ENCODE peak calls at places on chromosomes 2 and 18, in ten cellular contexts. One of them, this sample, is unnamed.

GRCh38 chr2:176657391-176657790 is 388.1 kb downstream of the MTX2 start:
- ATAC-seq in gastroesophageal sphincter: no peak
- ATAC-seq in SK-N-SH treated with all-trans-retinoic acid at 6 μM for 48 hours: peak
- ATAC-seq in psoas muscle: no peak
- ATAC-seq in aorta: no peak
- ATAC-seq in natural killer cell treated with Interleukin-12 subunit alpha and Interleukin-12 subunit beta and Interleukin-15 and Interleukin-18, amount 100 ng/mL, for 72 hours: no peak
- ATAC-seq in upper lobe of left lung: no peak
- ATAC-seq in CD4-positive, CD25-positive, alpha-beta regulatory T cell: no peak
- ATAC-seq in CD4-positive, alpha-beta T cell: no peak
- ATAC-seq in left lung: no peak
- ATAC-seq in this sample: no peak

GRCh38 chr2:156986339-156986988 is 271.0 kb upstream of the GALNT5 start:
- ATAC-seq in SK-N-SH treated with all-trans-retinoic acid at 6 μM for 48 hours: no peak
- ATAC-seq in CD4-positive, alpha-beta T cell: no peak
- ATAC-seq in upper lobe of left lung: no peak
- ATAC-seq in CD4-positive, CD25-positive, alpha-beta regulatory T cell: no peak
- ATAC-seq in psoas muscle: no peak
- ATAC-seq in aorta: peak
- ATAC-seq in left lung: no peak
- ATAC-seq in natural killer cell treated with Interleukin-12 subunit alpha and Interleukin-12 subunit beta and Interleukin-15 and Interleukin-18, amount 100 ng/mL, for 72 hours: no peak
- ATAC-seq in gastroesophageal sphincter: no peak
- ATAC-seq in this sample: no peak

GRCh38 chr2:43634604-43635306 is 2.3 kb upstream of the PLEKHH2 start:
- ATAC-seq in CD4-positive, CD25-positive, alpha-beta regulatory T cell: no peak
- ATAC-seq in CD4-positive, alpha-beta T cell: no peak
- ATAC-seq in psoas muscle: no peak
- ATAC-seq in aorta: no peak
- ATAC-seq in SK-N-SH treated with all-trans-retinoic acid at 6 μM for 48 hours: peak
- ATAC-seq in natural killer cell treated with Interleukin-12 subunit alpha and Interleukin-12 subunit beta and Interleukin-15 and Interleukin-18, amount 100 ng/mL, for 72 hours: no peak
- ATAC-seq in left lung: peak
- ATAC-seq in gastroesophageal sphincter: no peak
- ATAC-seq in upper lobe of left lung: no peak
- ATAC-seq in this sample: no peak

GRCh38 chr2:103875111-103875510 is 978.8 kb upstream of the POU3F3 start:
- ATAC-seq in CD4-positive, CD25-positive, alpha-beta regulatory T cell: no peak
- ATAC-seq in left lung: no peak
- ATAC-seq in natural killer cell treated with Interleukin-12 subunit alpha and Interleukin-12 subunit beta and Interleukin-15 and Interleukin-18, amount 100 ng/mL, for 72 hours: no peak
- ATAC-seq in CD4-positive, alpha-beta T cell: no peak
- ATAC-seq in gastroesophageal sphincter: no peak
- ATAC-seq in SK-N-SH treated with all-trans-retinoic acid at 6 μM for 48 hours: no peak
- ATAC-seq in psoas muscle: no peak
- ATAC-seq in upper lobe of left lung: no peak
- ATAC-seq in aorta: no peak
- ATAC-seq in this sample: no peak

GRCh38 chr18:60215432-60215831 is 157.1 kb downstream of the MC4R start:
- ATAC-seq in CD4-positive, alpha-beta T cell: no peak
- ATAC-seq in SK-N-SH treated with all-trans-retinoic acid at 6 μM for 48 hours: no peak
- ATAC-seq in psoas muscle: no peak
- ATAC-seq in natural killer cell treated with Interleukin-12 subunit alpha and Interleukin-12 subunit beta and Interleukin-15 and Interleukin-18, amount 100 ng/mL, for 72 hours: no peak
- ATAC-seq in upper lobe of left lung: no peak
- ATAC-seq in left lung: no peak
- ATAC-seq in gastroesophageal sphincter: no peak
- ATAC-seq in CD4-positive, CD25-positive, alpha-beta regulatory T cell: no peak
- ATAC-seq in aorta: no peak
- ATAC-seq in this sample: no peak

GRCh38 chr2:42762155-42762554 is 1.8 kb downstream of the OXER1 start:
- ATAC-seq in aorta: no peak
- ATAC-seq in left lung: no peak
- ATAC-seq in gastroesophageal sphincter: no peak
- ATAC-seq in SK-N-SH treated with all-trans-retinoic acid at 6 μM for 48 hours: no peak
- ATAC-seq in psoas muscle: no peak
- ATAC-seq in CD4-positive, alpha-beta T cell: no peak
- ATAC-seq in natural killer cell treated with Interleukin-12 subunit alpha and Interleukin-12 subunit beta and Interleukin-15 and Interleukin-18, amount 100 ng/mL, for 72 hours: no peak
- ATAC-seq in CD4-positive, CD25-positive, alpha-beta regulatory T cell: no peak
- ATAC-seq in upper lobe of left lung: no peak
- ATAC-seq in this sample: no peak

GRCh38 chr2:134181219-134181618 is 72.7 kb upstream of the MGAT5 start:
- ATAC-seq in CD4-positive, CD25-positive, alpha-beta regulatory T cell: peak
- ATAC-seq in upper lobe of left lung: no peak
- ATAC-seq in psoas muscle: no peak
- ATAC-seq in CD4-positive, alpha-beta T cell: peak
- ATAC-seq in SK-N-SH treated with all-trans-retinoic acid at 6 μM for 48 hours: no peak
- ATAC-seq in aorta: no peak
- ATAC-seq in left lung: peak
- ATAC-seq in natural killer cell treated with Interleukin-12 subunit alpha and Interleukin-12 subunit beta and Interleukin-15 and Interleukin-18, amount 100 ng/mL, for 72 hours: peak
- ATAC-seq in gastroesophageal sphincter: no peak
- ATAC-seq in this sample: peak

GRCh38 chr2:98911376-98912154 is 24.5 kb downstream of the CRACDL start:
- ATAC-seq in SK-N-SH treated with all-trans-retinoic acid at 6 μM for 48 hours: no peak
- ATAC-seq in upper lobe of left lung: peak
- ATAC-seq in CD4-positive, alpha-beta T cell: no peak
- ATAC-seq in gastroesophageal sphincter: no peak
- ATAC-seq in natural killer cell treated with Interleukin-12 subunit alpha and Interleukin-12 subunit beta and Interleukin-15 and Interleukin-18, amount 100 ng/mL, for 72 hours: no peak
- ATAC-seq in left lung: peak
- ATAC-seq in CD4-positive, CD25-positive, alpha-beta regulatory T cell: no peak
- ATAC-seq in psoas muscle: no peak
- ATAC-seq in aorta: no peak
- ATAC-seq in this sample: peak

GRCh38 chr2:36562973-36563532 is 34.9 kb downstream of the FEZ2 start:
- ATAC-seq in psoas muscle: no peak
- ATAC-seq in CD4-positive, CD25-positive, alpha-beta regulatory T cell: no peak
- ATAC-seq in left lung: no peak
- ATAC-seq in SK-N-SH treated with all-trans-retinoic acid at 6 μM for 48 hours: no peak
- ATAC-seq in CD4-positive, alpha-beta T cell: no peak
- ATAC-seq in upper lobe of left lung: no peak
- ATAC-seq in gastroesophageal sphincter: no peak
- ATAC-seq in natural killer cell treated with Interleukin-12 subunit alpha and Interleukin-12 subunit beta and Interleukin-15 and Interleukin-18, amount 100 ng/mL, for 72 hours: no peak
- ATAC-seq in aorta: no peak
- ATAC-seq in this sample: no peak

GRCh38 chr2:10196275-10196892 is 73.8 kb downstream of the RRM2 start:
- ATAC-seq in natural killer cell treated with Interleukin-12 subunit alpha and Interleukin-12 subunit beta and Interleukin-15 and Interleukin-18, amount 100 ng/mL, for 72 hours: peak
- ATAC-seq in SK-N-SH treated with all-trans-retinoic acid at 6 μM for 48 hours: peak
- ATAC-seq in psoas muscle: no peak
- ATAC-seq in gastroesophageal sphincter: no peak
- ATAC-seq in left lung: peak
- ATAC-seq in CD4-positive, alpha-beta T cell: no peak
- ATAC-seq in upper lobe of left lung: no peak
- ATAC-seq in CD4-positive, CD25-positive, alpha-beta regulatory T cell: no peak
- ATAC-seq in aorta: no peak
- ATAC-seq in this sample: no peak

GRCh38 chr2:207338220-207338607 is 172.5 kb upstream of the KLF7 start:
- ATAC-seq in CD4-positive, CD25-positive, alpha-beta regulatory T cell: no peak
- ATAC-seq in gastroesophageal sphincter: no peak
- ATAC-seq in left lung: no peak
- ATAC-seq in SK-N-SH treated with all-trans-retinoic acid at 6 μM for 48 hours: no peak
- ATAC-seq in upper lobe of left lung: no peak
- ATAC-seq in CD4-positive, alpha-beta T cell: peak
- ATAC-seq in psoas muscle: no peak
- ATAC-seq in natural killer cell treated with Interleukin-12 subunit alpha and Interleukin-12 subunit beta and Interleukin-15 and Interleukin-18, amount 100 ng/mL, for 72 hours: no peak
- ATAC-seq in aorta: no peak
- ATAC-seq in this sample: peak

GRCh38 chr2:46167406-46167805 is 129.8 kb upstream of the EPAS1 start:
- ATAC-seq in CD4-positive, CD25-positive, alpha-beta regulatory T cell: no peak
- ATAC-seq in CD4-positive, alpha-beta T cell: no peak
- ATAC-seq in upper lobe of left lung: no peak
- ATAC-seq in SK-N-SH treated with all-trans-retinoic acid at 6 μM for 48 hours: no peak
- ATAC-seq in psoas muscle: no peak
- ATAC-seq in natural killer cell treated with Interleukin-12 subunit alpha and Interleukin-12 subunit beta and Interleukin-15 and Interleukin-18, amount 100 ng/mL, for 72 hours: no peak
- ATAC-seq in aorta: no peak
- ATAC-seq in left lung: no peak
- ATAC-seq in gastroesophageal sphincter: no peak
- ATAC-seq in this sample: no peak

GRCh38 chr2:45497355-45497754 is 113.7 kb downstream of the SRBD1 start:
- ATAC-seq in SK-N-SH treated with all-trans-retinoic acid at 6 μM for 48 hours: no peak
- ATAC-seq in psoas muscle: no peak
- ATAC-seq in CD4-positive, alpha-beta T cell: no peak
- ATAC-seq in natural killer cell treated with Interleukin-12 subunit alpha and Interleukin-12 subunit beta and Interleukin-15 and Interleukin-18, amount 100 ng/mL, for 72 hours: no peak
- ATAC-seq in gastroesophageal sphincter: no peak
- ATAC-seq in upper lobe of left lung: no peak
- ATAC-seq in CD4-positive, CD25-positive, alpha-beta regulatory T cell: no peak
- ATAC-seq in left lung: peak
- ATAC-seq in aorta: no peak
- ATAC-seq in this sample: peak

GRCh38 chr2:235856151-235856819 is 311.9 kb downstream of the GBX2 start:
- ATAC-seq in upper lobe of left lung: peak
- ATAC-seq in aorta: peak
- ATAC-seq in SK-N-SH treated with all-trans-retinoic acid at 6 μM for 48 hours: no peak
- ATAC-seq in CD4-positive, alpha-beta T cell: no peak
- ATAC-seq in psoas muscle: no peak
- ATAC-seq in CD4-positive, CD25-positive, alpha-beta regulatory T cell: no peak
- ATAC-seq in gastroesophageal sphincter: no peak
- ATAC-seq in natural killer cell treated with Interleukin-12 subunit alpha and Interleukin-12 subunit beta and Interleukin-15 and Interleukin-18, amount 100 ng/mL, for 72 hours: peak
- ATAC-seq in left lung: no peak
- ATAC-seq in this sample: no peak

GRCh38 chr2:224909885-224910517 is 132.3 kb downstream of the DOCK10 start:
- ATAC-seq in CD4-positive, CD25-positive, alpha-beta regulatory T cell: peak
- ATAC-seq in upper lobe of left lung: peak
- ATAC-seq in CD4-positive, alpha-beta T cell: peak
- ATAC-seq in psoas muscle: no peak
- ATAC-seq in natural killer cell treated with Interleukin-12 subunit alpha and Interleukin-12 subunit beta and Interleukin-15 and Interleukin-18, amount 100 ng/mL, for 72 hours: peak
- ATAC-seq in SK-N-SH treated with all-trans-retinoic acid at 6 μM for 48 hours: peak
- ATAC-seq in left lung: peak
- ATAC-seq in gastroesophageal sphincter: peak
- ATAC-seq in aorta: peak
- ATAC-seq in this sample: peak

GRCh38 chr2:86671304-86671981 is 47.8 kb upstream of the RNF103 start:
- ATAC-seq in upper lobe of left lung: no peak
- ATAC-seq in CD4-positive, alpha-beta T cell: no peak
- ATAC-seq in natural killer cell treated with Interleukin-12 subunit alpha and Interleukin-12 subunit beta and Interleukin-15 and Interleukin-18, amount 100 ng/mL, for 72 hours: no peak
- ATAC-seq in CD4-positive, CD25-positive, alpha-beta regulatory T cell: no peak
- ATAC-seq in aorta: peak
- ATAC-seq in psoas muscle: no peak
- ATAC-seq in left lung: peak
- ATAC-seq in gastroesophageal sphincter: peak
- ATAC-seq in SK-N-SH treated with all-trans-retinoic acid at 6 μM for 48 hours: no peak
- ATAC-seq in this sample: no peak

GRCh38 chr18:68085251-68085650 is 568.7 kb upstream of the DSEL start:
- ATAC-seq in natural killer cell treated with Interleukin-12 subunit alpha and Interleukin-12 subunit beta and Interleukin-15 and Interleukin-18, amount 100 ng/mL, for 72 hours: no peak
- ATAC-seq in left lung: no peak
- ATAC-seq in aorta: no peak
- ATAC-seq in SK-N-SH treated with all-trans-retinoic acid at 6 μM for 48 hours: no peak
- ATAC-seq in upper lobe of left lung: no peak
- ATAC-seq in gastroesophageal sphincter: no peak
- ATAC-seq in CD4-positive, alpha-beta T cell: no peak
- ATAC-seq in psoas muscle: no peak
- ATAC-seq in CD4-positive, CD25-positive, alpha-beta regulatory T cell: no peak
- ATAC-seq in this sample: no peak

GRCh38 chr2:9964334-9964980 is 13.0 kb downstream of the GRHL1 start:
- ATAC-seq in upper lobe of left lung: no peak
- ATAC-seq in CD4-positive, alpha-beta T cell: no peak
- ATAC-seq in gastroesophageal sphincter: no peak
- ATAC-seq in SK-N-SH treated with all-trans-retinoic acid at 6 μM for 48 hours: no peak
- ATAC-seq in left lung: no peak
- ATAC-seq in CD4-positive, CD25-positive, alpha-beta regulatory T cell: no peak
- ATAC-seq in natural killer cell treated with Interleukin-12 subunit alpha and Interleukin-12 subunit beta and Interleukin-15 and Interleukin-18, amount 100 ng/mL, for 72 hours: no peak
- ATAC-seq in aorta: no peak
- ATAC-seq in psoas muscle: no peak
- ATAC-seq in this sample: no peak

GRCh38 chr2:43038034-43038719 is 188.2 kb downstream of the ZFP36L2 start:
- ATAC-seq in SK-N-SH treated with all-trans-retinoic acid at 6 μM for 48 hours: peak
- ATAC-seq in CD4-positive, CD25-positive, alpha-beta regulatory T cell: no peak
- ATAC-seq in aorta: no peak
- ATAC-seq in psoas muscle: no peak
- ATAC-seq in upper lobe of left lung: no peak
- ATAC-seq in natural killer cell treated with Interleukin-12 subunit alpha and Interleukin-12 subunit beta and Interleukin-15 and Interleukin-18, amount 100 ng/mL, for 72 hours: no peak
- ATAC-seq in CD4-positive, alpha-beta T cell: no peak
- ATAC-seq in gastroesophageal sphincter: no peak
- ATAC-seq in left lung: no peak
- ATAC-seq in this sample: no peak

GRCh38 chr2:153474407-153474806 is 4.2 kb downstream of the RPRM start:
- ATAC-seq in gastroesophageal sphincter: no peak
- ATAC-seq in aorta: no peak
- ATAC-seq in CD4-positive, CD25-positive, alpha-beta regulatory T cell: no peak
- ATAC-seq in left lung: no peak
- ATAC-seq in CD4-positive, alpha-beta T cell: no peak
- ATAC-seq in psoas muscle: no peak
- ATAC-seq in upper lobe of left lung: no peak
- ATAC-seq in SK-N-SH treated with all-trans-retinoic acid at 6 μM for 48 hours: no peak
- ATAC-seq in natural killer cell treated with Interleukin-12 subunit alpha and Interleukin-12 subunit beta and Interleukin-15 and Interleukin-18, amount 100 ng/mL, for 72 hours: no peak
- ATAC-seq in this sample: no peak

GRCh38 chr2:240565267-240566202 is 2.7 kb upstream of the RNPEPL1 start:
- ATAC-seq in SK-N-SH treated with all-trans-retinoic acid at 6 μM for 48 hours: peak
- ATAC-seq in psoas muscle: no peak
- ATAC-seq in gastroesophageal sphincter: no peak
- ATAC-seq in natural killer cell treated with Interleukin-12 subunit alpha and Interleukin-12 subunit beta and Interleukin-15 and Interleukin-18, amount 100 ng/mL, for 72 hours: peak
- ATAC-seq in left lung: peak
- ATAC-seq in aorta: peak
- ATAC-seq in upper lobe of left lung: peak
- ATAC-seq in CD4-positive, CD25-positive, alpha-beta regulatory T cell: peak
- ATAC-seq in CD4-positive, alpha-beta T cell: peak
- ATAC-seq in this sample: peak

GRCh38 chr2:66577331-66578041 is 142.6 kb downstream of the MEIS1 start:
- ATAC-seq in CD4-positive, alpha-beta T cell: no peak
- ATAC-seq in natural killer cell treated with Interleukin-12 subunit alpha and Interleukin-12 subunit beta and Interleukin-15 and Interleukin-18, amount 100 ng/mL, for 72 hours: no peak
- ATAC-seq in CD4-positive, CD25-positive, alpha-beta regulatory T cell: no peak
- ATAC-seq in SK-N-SH treated with all-trans-retinoic acid at 6 μM for 48 hours: no peak
- ATAC-seq in aorta: peak
- ATAC-seq in psoas muscle: no peak
- ATAC-seq in left lung: peak
- ATAC-seq in gastroesophageal sphincter: peak
- ATAC-seq in upper lobe of left lung: peak
- ATAC-seq in this sample: no peak

GRCh38 chr18:24153397-24153796 is 14.5 kb downstream of the CABYR start:
- ATAC-seq in SK-N-SH treated with all-trans-retinoic acid at 6 μM for 48 hours: no peak
- ATAC-seq in natural killer cell treated with Interleukin-12 subunit alpha and Interleukin-12 subunit beta and Interleukin-15 and Interleukin-18, amount 100 ng/mL, for 72 hours: no peak
- ATAC-seq in left lung: no peak
- ATAC-seq in aorta: no peak
- ATAC-seq in upper lobe of left lung: no peak
- ATAC-seq in CD4-positive, CD25-positive, alpha-beta regulatory T cell: no peak
- ATAC-seq in gastroesophageal sphincter: no peak
- ATAC-seq in psoas muscle: no peak
- ATAC-seq in CD4-positive, alpha-beta T cell: no peak
- ATAC-seq in this sample: no peak

GRCh38 chr2:180871649-180872048 is 108.8 kb upstream of the UBE2E3 start:
- ATAC-seq in aorta: peak
- ATAC-seq in natural killer cell treated with Interleukin-12 subunit alpha and Interleukin-12 subunit beta and Interleukin-15 and Interleukin-18, amount 100 ng/mL, for 72 hours: no peak
- ATAC-seq in SK-N-SH treated with all-trans-retinoic acid at 6 μM for 48 hours: no peak
- ATAC-seq in CD4-positive, CD25-positive, alpha-beta regulatory T cell: no peak
- ATAC-seq in psoas muscle: no peak
- ATAC-seq in upper lobe of left lung: no peak
- ATAC-seq in gastroesophageal sphincter: no peak
- ATAC-seq in CD4-positive, alpha-beta T cell: no peak
- ATAC-seq in left lung: no peak
- ATAC-seq in this sample: no peak

GRCh38 chr2:236440110-236440881 is 129.3 kb upstream of the ACKR3 start:
- ATAC-seq in natural killer cell treated with Interleukin-12 subunit alpha and Interleukin-12 subunit beta and Interleukin-15 and Interleukin-18, amount 100 ng/mL, for 72 hours: no peak
- ATAC-seq in SK-N-SH treated with all-trans-retinoic acid at 6 μM for 48 hours: no peak
- ATAC-seq in aorta: no peak
- ATAC-seq in CD4-positive, alpha-beta T cell: no peak
- ATAC-seq in left lung: no peak
- ATAC-seq in gastroesophageal sphincter: no peak
- ATAC-seq in upper lobe of left lung: no peak
- ATAC-seq in CD4-positive, CD25-positive, alpha-beta regulatory T cell: no peak
- ATAC-seq in psoas muscle: no peak
- ATAC-seq in this sample: peak

GRCh38 chr2:14544247-14544646 is 88.3 kb upstream of the LRATD1 start:
- ATAC-seq in natural killer cell treated with Interleukin-12 subunit alpha and Interleukin-12 subunit beta and Interleukin-15 and Interleukin-18, amount 100 ng/mL, for 72 hours: no peak
- ATAC-seq in gastroesophageal sphincter: no peak
- ATAC-seq in CD4-positive, CD25-positive, alpha-beta regulatory T cell: no peak
- ATAC-seq in CD4-positive, alpha-beta T cell: no peak
- ATAC-seq in aorta: no peak
- ATAC-seq in upper lobe of left lung: no peak
- ATAC-seq in left lung: no peak
- ATAC-seq in SK-N-SH treated with all-trans-retinoic acid at 6 μM for 48 hours: no peak
- ATAC-seq in psoas muscle: no peak
- ATAC-seq in this sample: no peak

GRCh38 chr2:29238497-29238896 is 123.3 kb downstream of the CLIP4 start:
- ATAC-seq in upper lobe of left lung: no peak
- ATAC-seq in CD4-positive, alpha-beta T cell: no peak
- ATAC-seq in left lung: peak
- ATAC-seq in gastroesophageal sphincter: no peak
- ATAC-seq in psoas muscle: peak
- ATAC-seq in aorta: no peak
- ATAC-seq in CD4-positive, CD25-positive, alpha-beta regulatory T cell: no peak
- ATAC-seq in natural killer cell treated with Interleukin-12 subunit alpha and Interleukin-12 subunit beta and Interleukin-15 and Interleukin-18, amount 100 ng/mL, for 72 hours: no peak
- ATAC-seq in SK-N-SH treated with all-trans-retinoic acid at 6 μM for 48 hours: peak
- ATAC-seq in this sample: no peak

GRCh38 chr2:203893386-203893785 is 25.8 kb downstream of the CTLA4 start:
- ATAC-seq in CD4-positive, CD25-positive, alpha-beta regulatory T cell: no peak
- ATAC-seq in natural killer cell treated with Interleukin-12 subunit alpha and Interleukin-12 subunit beta and Interleukin-15 and Interleukin-18, amount 100 ng/mL, for 72 hours: no peak
- ATAC-seq in CD4-positive, alpha-beta T cell: no peak
- ATAC-seq in psoas muscle: peak
- ATAC-seq in SK-N-SH treated with all-trans-retinoic acid at 6 μM for 48 hours: no peak
- ATAC-seq in aorta: peak
- ATAC-seq in gastroesophageal sphincter: peak
- ATAC-seq in left lung: peak
- ATAC-seq in upper lobe of left lung: no peak
- ATAC-seq in this sample: no peak

This sample was measured in activated T-helper 17 cell treated with anti-CD3 and anti-CD28 coated beads, Interleukin-2, amount 50 U/mL, for 72 hours.